ENCODE peak calls at places on chromosomes 4 and X, in nine cellular contexts. One of them, this sample, is unnamed.

GRCh38 chr4:85555210-85555609 is 80.3 kb downstream of the ARHGAP24 start:
- DNase-seq in IMR-90: no peak
- DNase-seq in endothelial cell of umbilical vein: no peak
- DNase-seq in CD8-positive, alpha-beta memory T cell: no peak
- DNase-seq in GM23338: no peak
- DNase-seq in OCI-LY7: no peak
- DNase-seq in SK-N-SH: no peak
- DNase-seq in mesenchymal stem cell: no peak
- DNase-seq in body of pancreas: no peak
- DNase-seq in this sample: no peak

GRCh38 chrX:109927663-109928273 is 75.1 kb upstream of the TMEM164 start:
- DNase-seq in IMR-90: no peak
- DNase-seq in endothelial cell of umbilical vein: no peak
- DNase-seq in CD8-positive, alpha-beta memory T cell: no peak
- DNase-seq in GM23338: no peak
- DNase-seq in OCI-LY7: no peak
- DNase-seq in SK-N-SH: no peak
- DNase-seq in mesenchymal stem cell: no peak
- DNase-seq in body of pancreas: no peak
- DNase-seq in this sample: no peak

GRCh38 chr4:80184053-80184790 is 13.1 kb upstream of the PRDM8 start:
- DNase-seq in IMR-90: peak; percentile 82
- DNase-seq in endothelial cell of umbilical vein: peak; percentile 58
- DNase-seq in CD8-positive, alpha-beta memory T cell: peak; percentile 88
- DNase-seq in GM23338: peak; percentile 93
- DNase-seq in OCI-LY7: peak; percentile 70
- DNase-seq in SK-N-SH: peak; percentile 88
- DNase-seq in mesenchymal stem cell: peak; percentile 84
- DNase-seq in body of pancreas: peak; percentile 80
- DNase-seq in this sample: peak; percentile 75

GRCh38 chr4:138078264-138078663 is 163.9 kb downstream of the SLC7A11 start:
- DNase-seq in IMR-90: peak; percentile 14
- DNase-seq in endothelial cell of umbilical vein: no peak
- DNase-seq in CD8-positive, alpha-beta memory T cell: no peak
- DNase-seq in GM23338: no peak
- DNase-seq in OCI-LY7: no peak
- DNase-seq in SK-N-SH: no peak
- DNase-seq in mesenchymal stem cell: no peak
- DNase-seq in body of pancreas: no peak
- DNase-seq in this sample: no peak

GRCh38 chr4:182758288-182758687 is 158.9 kb downstream of the DCTD start:
- DNase-seq in IMR-90: no peak
- DNase-seq in endothelial cell of umbilical vein: no peak
- DNase-seq in CD8-positive, alpha-beta memory T cell: no peak
- DNase-seq in GM23338: peak; percentile 29
- DNase-seq in OCI-LY7: no peak
- DNase-seq in SK-N-SH: no peak
- DNase-seq in mesenchymal stem cell: no peak
- DNase-seq in body of pancreas: no peak
- DNase-seq in this sample: no peak

GRCh38 chr4:87093443-87094123 is 126.8 kb downstream of the KLHL8 start:
- DNase-seq in IMR-90: peak; percentile 72
- DNase-seq in endothelial cell of umbilical vein: peak; percentile 70
- DNase-seq in CD8-positive, alpha-beta memory T cell: no peak
- DNase-seq in GM23338: peak; percentile 73
- DNase-seq in OCI-LY7: peak; percentile 80
- DNase-seq in SK-N-SH: peak; percentile 67
- DNase-seq in mesenchymal stem cell: peak; percentile 65
- DNase-seq in body of pancreas: peak; percentile 55
- DNase-seq in this sample: peak; percentile 43

GRCh38 chr4:79273918-79274317 is 51.9 kb downstream of the NAA11 start:
- DNase-seq in IMR-90: no peak
- DNase-seq in endothelial cell of umbilical vein: no peak
- DNase-seq in CD8-positive, alpha-beta memory T cell: no peak
- DNase-seq in GM23338: no peak
- DNase-seq in OCI-LY7: no peak
- DNase-seq in SK-N-SH: peak; percentile 61
- DNase-seq in mesenchymal stem cell: peak; percentile 8
- DNase-seq in body of pancreas: no peak
- DNase-seq in this sample: no peak

GRCh38 chr4:122948671-122949070 is 26.3 kb upstream of the NUDT6 start:
- DNase-seq in IMR-90: no peak
- DNase-seq in endothelial cell of umbilical vein: no peak
- DNase-seq in CD8-positive, alpha-beta memory T cell: no peak
- DNase-seq in GM23338: no peak
- DNase-seq in OCI-LY7: no peak
- DNase-seq in SK-N-SH: no peak
- DNase-seq in mesenchymal stem cell: no peak
- DNase-seq in body of pancreas: no peak
- DNase-seq in this sample: no peak

GRCh38 chr4:77433102-77433733 is 172.4 kb upstream of the CXCL13 start:
- DNase-seq in IMR-90: peak; percentile 2
- DNase-seq in endothelial cell of umbilical vein: peak; percentile 56
- DNase-seq in CD8-positive, alpha-beta memory T cell: no peak
- DNase-seq in GM23338: peak; percentile 72
- DNase-seq in OCI-LY7: peak; percentile 48
- DNase-seq in SK-N-SH: peak; percentile 40
- DNase-seq in mesenchymal stem cell: peak; percentile 32
- DNase-seq in body of pancreas: peak; percentile 15
- DNase-seq in this sample: peak; percentile 51

GRCh38 chr4:133152330-133152791 is 3.3 kb downstream of the PCDH10 start:
- DNase-seq in IMR-90: no peak
- DNase-seq in endothelial cell of umbilical vein: no peak
- DNase-seq in CD8-positive, alpha-beta memory T cell: no peak
- DNase-seq in GM23338: peak; percentile 29
- DNase-seq in OCI-LY7: no peak
- DNase-seq in SK-N-SH: no peak
- DNase-seq in mesenchymal stem cell: no peak
- DNase-seq in body of pancreas: no peak
- DNase-seq in this sample: no peak

DNA sequence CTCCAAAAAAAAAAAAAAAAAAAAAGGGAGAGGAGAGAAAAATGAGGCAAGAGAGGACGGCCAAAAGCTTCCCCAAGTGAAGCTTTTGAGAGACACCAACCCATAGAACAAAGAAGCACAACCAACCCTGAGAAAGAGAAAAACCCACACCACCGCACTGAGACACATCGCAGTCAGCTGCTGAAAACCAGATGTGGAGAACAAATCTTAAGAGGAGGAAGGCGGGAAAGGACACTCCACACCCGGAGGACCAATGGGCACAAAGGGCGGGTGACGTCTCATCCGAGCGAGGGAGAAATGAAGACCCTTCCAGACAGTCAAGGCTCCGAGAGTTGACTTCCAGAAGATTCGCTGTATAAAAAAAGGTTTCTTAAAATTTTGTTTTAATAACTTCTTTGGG is 112.1 kb downstream of the AFAP1 start:
- DNase-seq in IMR-90: no peak
- DNase-seq in endothelial cell of umbilical vein: no peak
- DNase-seq in CD8-positive, alpha-beta memory T cell: no peak
- DNase-seq in GM23338: no peak
- DNase-seq in OCI-LY7: no peak
- DNase-seq in SK-N-SH: no peak
- DNase-seq in mesenchymal stem cell: no peak
- DNase-seq in body of pancreas: no peak
- DNase-seq in this sample: no peak
- H3K36me3 ChIP-seq in IMR-90: peaks cover 42% of the 10 kb centered on the region
- H3K36me3 ChIP-seq in endothelial cell of umbilical vein: peaks cover 6% of the 10 kb centered on the region
- H3K36me3 ChIP-seq in CD8-positive, alpha-beta memory T cell: no peaks in the 10 kb centered on the region
- H3K36me3 ChIP-seq in GM23338: no peaks in the 10 kb centered on the region
- H3K36me3 ChIP-seq in OCI-LY7: no peaks in the 10 kb centered on the region
- H3K36me3 ChIP-seq in SK-N-SH: peaks cover 68% of the 10 kb centered on the region
- H3K36me3 ChIP-seq in mesenchymal stem cell: peaks cover 21% of the 10 kb centered on the region
- H3K36me3 ChIP-seq in body of pancreas: no peaks in the 10 kb centered on the region
- H3K36me3 ChIP-seq in this sample: peaks cover 55% of the 10 kb centered on the region

DNA sequence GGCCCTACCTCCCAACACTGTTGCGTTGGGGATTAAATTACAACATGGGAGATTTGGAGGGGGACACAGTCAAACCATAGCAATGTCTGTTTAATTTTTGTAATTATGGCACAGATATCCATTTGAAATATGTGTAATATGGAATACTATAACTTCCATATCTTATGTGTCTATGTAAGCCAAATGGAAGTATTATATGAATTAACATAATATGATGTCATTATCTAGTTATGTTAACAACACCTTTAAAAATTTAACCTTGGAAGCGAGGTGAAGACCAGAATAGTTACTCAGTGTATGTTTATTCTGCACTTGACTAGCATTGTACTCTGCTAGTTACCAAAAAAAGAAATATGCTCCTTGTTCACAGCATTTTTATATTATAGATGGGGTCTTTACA is 4.3 kb downstream of the SMARCA5 start:
- DNase-seq in IMR-90: no peak
- DNase-seq in endothelial cell of umbilical vein: no peak
- DNase-seq in CD8-positive, alpha-beta memory T cell: no peak
- DNase-seq in GM23338: no peak
- DNase-seq in OCI-LY7: no peak
- DNase-seq in SK-N-SH: no peak
- DNase-seq in mesenchymal stem cell: no peak
- DNase-seq in body of pancreas: no peak
- DNase-seq in this sample: no peak
- H3K4me3 ChIP-seq in IMR-90: no peak overlapping the region
- H3K4me3 ChIP-seq in endothelial cell of umbilical vein: no peak overlapping the region
- H3K4me3 ChIP-seq in CD8-positive, alpha-beta memory T cell: no peak overlapping the region
- H3K4me3 ChIP-seq in GM23338: no peak overlapping the region
- H3K4me3 ChIP-seq in OCI-LY7: no peak overlapping the region
- H3K4me3 ChIP-seq in SK-N-SH: no peak overlapping the region
- H3K4me3 ChIP-seq in mesenchymal stem cell: no peak overlapping the region
- H3K4me3 ChIP-seq in body of pancreas: no peak overlapping the region
- H3K4me3 ChIP-seq in this sample: no peak overlapping the region

GRCh38 chr4:3179126-3179706 is 69.7 kb upstream of the MSANTD1 start:
- DNase-seq in IMR-90: peak; percentile 41
- DNase-seq in endothelial cell of umbilical vein: no peak
- DNase-seq in CD8-positive, alpha-beta memory T cell: no peak
- DNase-seq in GM23338: no peak
- DNase-seq in OCI-LY7: no peak
- DNase-seq in SK-N-SH: no peak
- DNase-seq in mesenchymal stem cell: peak; percentile 26
- DNase-seq in body of pancreas: peak; percentile 76
- DNase-seq in this sample: no peak

GRCh38 chr4:3178351-3178750 is 70.6 kb upstream of the MSANTD1 start:
- DNase-seq in IMR-90: no peak
- DNase-seq in endothelial cell of umbilical vein: no peak
- DNase-seq in CD8-positive, alpha-beta memory T cell: no peak
- DNase-seq in GM23338: no peak
- DNase-seq in OCI-LY7: no peak
- DNase-seq in SK-N-SH: no peak
- DNase-seq in mesenchymal stem cell: no peak
- DNase-seq in body of pancreas: no peak
- DNase-seq in this sample: no peak

GRCh38 chr4:3177905-3178304 is 71.1 kb upstream of the MSANTD1 start:
- DNase-seq in IMR-90: no peak
- DNase-seq in endothelial cell of umbilical vein: no peak
- DNase-seq in CD8-positive, alpha-beta memory T cell: no peak
- DNase-seq in GM23338: no peak
- DNase-seq in OCI-LY7: no peak
- DNase-seq in SK-N-SH: no peak
- DNase-seq in mesenchymal stem cell: no peak
- DNase-seq in body of pancreas: peak; percentile 55
- DNase-seq in this sample: no peak

GRCh38 chr4:3174371-3175338 is 74.3 kb upstream of the MSANTD1 start:
- DNase-seq in IMR-90: no peak
- DNase-seq in endothelial cell of umbilical vein: no peak
- DNase-seq in CD8-positive, alpha-beta memory T cell: no peak
- DNase-seq in GM23338: no peak
- DNase-seq in OCI-LY7: no peak
- DNase-seq in SK-N-SH: no peak
- DNase-seq in mesenchymal stem cell: no peak
- DNase-seq in body of pancreas: no peak
- DNase-seq in this sample: no peak

GRCh38 chr4:3176625-3177229 is 72.2 kb upstream of the MSANTD1 start:
- DNase-seq in IMR-90: no peak
- DNase-seq in endothelial cell of umbilical vein: no peak
- DNase-seq in CD8-positive, alpha-beta memory T cell: no peak
- DNase-seq in GM23338: no peak
- DNase-seq in OCI-LY7: no peak
- DNase-seq in SK-N-SH: no peak
- DNase-seq in mesenchymal stem cell: no peak
- DNase-seq in body of pancreas: peak; percentile 95
- DNase-seq in this sample: no peak
- H3K36me3 ChIP-seq in IMR-90: peaks cover 36% of the 10 kb centered on the region
- H3K36me3 ChIP-seq in endothelial cell of umbilical vein: peaks cover 18% of the 10 kb centered on the region
- H3K36me3 ChIP-seq in CD8-positive, alpha-beta memory T cell: peaks cover 34% of the 10 kb centered on the region
- H3K36me3 ChIP-seq in GM23338: peaks cover 26% of the 10 kb centered on the region
- H3K36me3 ChIP-seq in OCI-LY7: peaks cover 87% of the 10 kb centered on the region
- H3K36me3 ChIP-seq in SK-N-SH: peaks cover 38% of the 10 kb centered on the region
- H3K36me3 ChIP-seq in mesenchymal stem cell: peaks cover 35% of the 10 kb centered on the region
- H3K36me3 ChIP-seq in body of pancreas: no peaks in the 10 kb centered on the region
- H3K36me3 ChIP-seq in this sample: peaks cover 40% of the 10 kb centered on the region

GRCh38 chrX:39819921-39820849 is 277.6 kb downstream of the BCOR start:
- DNase-seq in IMR-90: no peak
- DNase-seq in endothelial cell of umbilical vein: peak; percentile 1
- DNase-seq in CD8-positive, alpha-beta memory T cell: no peak
- DNase-seq in GM23338: peak; percentile 36
- DNase-seq in OCI-LY7: no peak
- DNase-seq in SK-N-SH: peak; percentile 72
- DNase-seq in mesenchymal stem cell: peak; percentile 71
- DNase-seq in body of pancreas: no peak
- DNase-seq in this sample: no peak
- H3K4me3 ChIP-seq in IMR-90: no peak overlapping the region
- H3K4me3 ChIP-seq in endothelial cell of umbilical vein: no peak overlapping the region
- H3K4me3 ChIP-seq in CD8-positive, alpha-beta memory T cell: no peak overlapping the region
- H3K4me3 ChIP-seq in GM23338: peak overlapping the region; percentile 58
- H3K4me3 ChIP-seq in OCI-LY7: no peak overlapping the region
- H3K4me3 ChIP-seq in SK-N-SH: no peak overlapping the region
- H3K4me3 ChIP-seq in mesenchymal stem cell: no peak overlapping the region
- H3K4me3 ChIP-seq in body of pancreas: no peak overlapping the region
- H3K4me3 ChIP-seq in this sample: no peak overlapping the region

GRCh38 chr4:117068120-117068519 is 17.3 kb downstream of the TRAM1L1 start:
- DNase-seq in IMR-90: no peak
- DNase-seq in endothelial cell of umbilical vein: no peak
- DNase-seq in CD8-positive, alpha-beta memory T cell: no peak
- DNase-seq in GM23338: no peak
- DNase-seq in OCI-LY7: no peak
- DNase-seq in SK-N-SH: no peak
- DNase-seq in mesenchymal stem cell: no peak
- DNase-seq in body of pancreas: no peak
- DNase-seq in this sample: no peak

GRCh38 chr4:117064297-117064696 is 21.1 kb downstream of the TRAM1L1 start:
- DNase-seq in IMR-90: peak; percentile 7
- DNase-seq in endothelial cell of umbilical vein: no peak
- DNase-seq in CD8-positive, alpha-beta memory T cell: no peak
- DNase-seq in GM23338: no peak
- DNase-seq in OCI-LY7: no peak
- DNase-seq in SK-N-SH: no peak
- DNase-seq in mesenchymal stem cell: no peak
- DNase-seq in body of pancreas: no peak
- DNase-seq in this sample: peak; percentile 60
- H3K36me3 ChIP-seq in IMR-90: no peaks in the 10 kb centered on the region
- H3K36me3 ChIP-seq in endothelial cell of umbilical vein: no peaks in the 10 kb centered on the region
- H3K36me3 ChIP-seq in CD8-positive, alpha-beta memory T cell: no peaks in the 10 kb centered on the region
- H3K36me3 ChIP-seq in GM23338: no peaks in the 10 kb centered on the region
- H3K36me3 ChIP-seq in OCI-LY7: no peaks in the 10 kb centered on the region
- H3K36me3 ChIP-seq in SK-N-SH: no peaks in the 10 kb centered on the region
- H3K36me3 ChIP-seq in mesenchymal stem cell: no peaks in the 10 kb centered on the region
- H3K36me3 ChIP-seq in body of pancreas: no peaks in the 10 kb centered on the region
- H3K36me3 ChIP-seq in this sample: no peaks in the 10 kb centered on the region

DNA sequence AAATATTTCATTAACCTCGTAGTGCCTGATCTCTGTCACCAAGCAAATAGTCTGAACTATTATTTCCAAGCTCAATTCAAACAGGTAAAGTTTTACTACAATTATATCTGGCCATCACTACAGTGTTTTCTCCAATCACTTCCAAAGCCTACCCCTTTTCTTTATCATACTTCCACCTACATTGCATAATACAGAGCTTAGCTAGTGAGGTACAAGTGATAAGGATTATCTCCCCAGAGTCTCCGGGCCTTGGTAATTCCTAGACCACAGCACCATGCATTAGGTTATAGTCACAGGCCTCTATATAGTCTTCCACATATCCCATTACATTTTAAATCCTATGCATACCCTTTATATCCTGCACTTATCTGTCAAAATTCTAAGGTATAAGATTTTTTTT is 154.2 kb downstream of the SNCA start:
- DNase-seq in IMR-90: no peak
- DNase-seq in endothelial cell of umbilical vein: no peak
- DNase-seq in CD8-positive, alpha-beta memory T cell: no peak
- DNase-seq in GM23338: no peak
- DNase-seq in OCI-LY7: no peak
- DNase-seq in SK-N-SH: no peak
- DNase-seq in mesenchymal stem cell: no peak
- DNase-seq in body of pancreas: no peak
- DNase-seq in this sample: no peak
- H3K4me3 ChIP-seq in IMR-90: no peak overlapping the region
- H3K4me3 ChIP-seq in endothelial cell of umbilical vein: no peak overlapping the region
- H3K4me3 ChIP-seq in CD8-positive, alpha-beta memory T cell: no peak overlapping the region
- H3K4me3 ChIP-seq in GM23338: peak overlapping the region; percentile 61
- H3K4me3 ChIP-seq in OCI-LY7: no peak overlapping the region
- H3K4me3 ChIP-seq in SK-N-SH: no peak overlapping the region
- H3K4me3 ChIP-seq in mesenchymal stem cell: no peak overlapping the region
- H3K4me3 ChIP-seq in body of pancreas: no peak overlapping the region
- H3K4me3 ChIP-seq in this sample: no peak overlapping the region